ENCODE peak calls at places on chromosomes 5 and 9, in nine cellular contexts. One of them, this sample, is unnamed.

GRCh38 chr5:72013741-72014703 is 93.3 kb upstream of the MAP1B start:
- DNase-seq in GM10248: no peak
- DNase-seq in AG09319: no peak
- DNase-seq in A549: no peak
- DNase-seq in colonic mucosa: no peak
- DNase-seq in mammary epithelial cell: no peak
- DNase-seq in nephron progenitor cell: no peak
- DNase-seq in cardiac muscle cell: peak
- DNase-seq in breast epithelium: no peak
- DNase-seq in this sample: no peak

GRCh38 chr5:110623875-110624274 is 102.6 kb downstream of the TMEM232 start:
- DNase-seq in GM10248: no peak
- DNase-seq in AG09319: no peak
- DNase-seq in mammary epithelial cell: no peak
- DNase-seq in cardiac muscle cell: no peak
- DNase-seq in colonic mucosa: no peak
- DNase-seq in nephron progenitor cell: no peak
- DNase-seq in breast epithelium: no peak
- DNase-seq in A549: no peak
- DNase-seq in this sample: no peak

GRCh38 chr9:24582363-24583126 is 36.8 kb upstream of the IZUMO3 start:
- DNase-seq in AG09319: no peak
- DNase-seq in A549: no peak
- DNase-seq in nephron progenitor cell: no peak
- DNase-seq in cardiac muscle cell: no peak
- DNase-seq in GM10248: no peak
- DNase-seq in colonic mucosa: no peak
- DNase-seq in mammary epithelial cell: peak
- DNase-seq in breast epithelium: no peak
- DNase-seq in this sample: no peak

GRCh38 chr9:104905153-104905901 is 22.6 kb downstream of the ABCA1 start:
- DNase-seq in nephron progenitor cell: no peak
- DNase-seq in breast epithelium: no peak
- DNase-seq in cardiac muscle cell: no peak
- DNase-seq in mammary epithelial cell: no peak
- DNase-seq in colonic mucosa: no peak
- DNase-seq in GM10248: no peak
- DNase-seq in AG09319: no peak
- DNase-seq in A549: no peak
- DNase-seq in this sample: no peak

GRCh38 chr9:93223241-93224180 is 39.6 kb downstream of the WNK2 start:
- DNase-seq in GM10248: no peak
- DNase-seq in breast epithelium: no peak
- DNase-seq in A549: peak
- DNase-seq in nephron progenitor cell: no peak
- DNase-seq in mammary epithelial cell: peak
- DNase-seq in colonic mucosa: peak
- DNase-seq in cardiac muscle cell: no peak
- DNase-seq in AG09319: peak
- DNase-seq in this sample: no peak

GRCh38 chr5:135695656-135696055 is 116.9 kb upstream of the CXCL14 start:
- DNase-seq in nephron progenitor cell: no peak
- DNase-seq in cardiac muscle cell: no peak
- DNase-seq in colonic mucosa: no peak
- DNase-seq in mammary epithelial cell: no peak
- DNase-seq in breast epithelium: no peak
- DNase-seq in AG09319: no peak
- DNase-seq in GM10248: no peak
- DNase-seq in A549: no peak
- DNase-seq in this sample: no peak

GRCh38 chr9:37370968-37371563 is 51.4 kb upstream of the GRHPR start:
- DNase-seq in mammary epithelial cell: no peak
- DNase-seq in cardiac muscle cell: no peak
- DNase-seq in nephron progenitor cell: no peak
- DNase-seq in A549: no peak
- DNase-seq in colonic mucosa: no peak
- DNase-seq in breast epithelium: no peak
- DNase-seq in GM10248: peak
- DNase-seq in AG09319: no peak
- DNase-seq in this sample: no peak

GRCh38 chr5:141223112-141223783 is at the start of gene PCDHB14:
- DNase-seq in A549: no peak
- DNase-seq in GM10248: no peak
- DNase-seq in colonic mucosa: no peak
- DNase-seq in breast epithelium: no peak
- DNase-seq in cardiac muscle cell: peak
- DNase-seq in mammary epithelial cell: peak
- DNase-seq in nephron progenitor cell: no peak
- DNase-seq in AG09319: no peak
- DNase-seq in this sample: peak

GRCh38 chr9:106846847-106847246 is 16.1 kb upstream of the ZNF462 start:
- DNase-seq in breast epithelium: no peak
- DNase-seq in A549: no peak
- DNase-seq in colonic mucosa: no peak
- DNase-seq in AG09319: no peak
- DNase-seq in nephron progenitor cell: no peak
- DNase-seq in mammary epithelial cell: peak
- DNase-seq in GM10248: no peak
- DNase-seq in cardiac muscle cell: no peak
- DNase-seq in this sample: no peak

GRCh38 chr9:137312852-137313325 is 10.8 kb upstream of the NRARP start:
- DNase-seq in AG09319: no peak
- DNase-seq in breast epithelium: peak
- DNase-seq in A549: no peak
- DNase-seq in nephron progenitor cell: no peak
- DNase-seq in GM10248: no peak
- DNase-seq in colonic mucosa: no peak
- DNase-seq in cardiac muscle cell: no peak
- DNase-seq in mammary epithelial cell: no peak
- DNase-seq in this sample: no peak

GRCh38 chr9:135134253-135135028 is 47.0 kb downstream of the OLFM1 start:
- DNase-seq in GM10248: no peak
- DNase-seq in mammary epithelial cell: no peak
- DNase-seq in A549: no peak
- DNase-seq in nephron progenitor cell: peak
- DNase-seq in breast epithelium: no peak
- DNase-seq in AG09319: no peak
- DNase-seq in colonic mucosa: no peak
- DNase-seq in cardiac muscle cell: peak
- DNase-seq in this sample: no peak

GRCh38 chr5:37926732-37927131 is 86.9 kb upstream of the GDNF start:
- DNase-seq in A549: no peak
- DNase-seq in AG09319: no peak
- DNase-seq in nephron progenitor cell: no peak
- DNase-seq in GM10248: no peak
- DNase-seq in colonic mucosa: no peak
- DNase-seq in cardiac muscle cell: no peak
- DNase-seq in mammary epithelial cell: peak
- DNase-seq in breast epithelium: no peak
- DNase-seq in this sample: no peak

GRCh38 chr9:133429641-133430161 is 7.5 kb downstream of the ADAMTS13 start:
- DNase-seq in nephron progenitor cell: peak
- DNase-seq in cardiac muscle cell: peak
- DNase-seq in A549: peak
- DNase-seq in mammary epithelial cell: no peak
- DNase-seq in colonic mucosa: peak
- DNase-seq in AG09319: no peak
- DNase-seq in breast epithelium: no peak
- DNase-seq in GM10248: peak
- DNase-seq in this sample: peak

GRCh38 chr9:87086111-87086510 is 138.8 kb upstream of the GAS1 start:
- DNase-seq in nephron progenitor cell: no peak
- DNase-seq in GM10248: no peak
- DNase-seq in AG09319: no peak
- DNase-seq in mammary epithelial cell: no peak
- DNase-seq in breast epithelium: no peak
- DNase-seq in colonic mucosa: no peak
- DNase-seq in A549: no peak
- DNase-seq in cardiac muscle cell: no peak
- DNase-seq in this sample: no peak

GRCh38 chr5:124596595-124597388 is 149.6 kb downstream of the ZNF608 start:
- DNase-seq in cardiac muscle cell: no peak
- DNase-seq in nephron progenitor cell: no peak
- DNase-seq in AG09319: peak
- DNase-seq in A549: peak
- DNase-seq in mammary epithelial cell: peak
- DNase-seq in GM10248: no peak
- DNase-seq in breast epithelium: no peak
- DNase-seq in colonic mucosa: no peak
- DNase-seq in this sample: no peak

GRCh38 chr5:170721681-170722080 is 61.8 kb upstream of the GABRP start:
- DNase-seq in nephron progenitor cell: no peak
- DNase-seq in mammary epithelial cell: no peak
- DNase-seq in colonic mucosa: no peak
- DNase-seq in A549: no peak
- DNase-seq in breast epithelium: no peak
- DNase-seq in AG09319: no peak
- DNase-seq in GM10248: no peak
- DNase-seq in cardiac muscle cell: no peak
- DNase-seq in this sample: no peak

GRCh38 chr5:170720179-170720578 is 63.3 kb upstream of the GABRP start:
- DNase-seq in breast epithelium: no peak
- DNase-seq in mammary epithelial cell: no peak
- DNase-seq in nephron progenitor cell: no peak
- DNase-seq in cardiac muscle cell: no peak
- DNase-seq in A549: no peak
- DNase-seq in AG09319: no peak
- DNase-seq in GM10248: no peak
- DNase-seq in colonic mucosa: no peak
- DNase-seq in this sample: no peak

GRCh38 chr5:170720984-170721383 is 62.5 kb upstream of the GABRP start:
- DNase-seq in A549: no peak
- DNase-seq in nephron progenitor cell: no peak
- DNase-seq in cardiac muscle cell: no peak
- DNase-seq in colonic mucosa: no peak
- DNase-seq in AG09319: no peak
- DNase-seq in mammary epithelial cell: no peak
- DNase-seq in GM10248: no peak
- DNase-seq in breast epithelium: no peak
- DNase-seq in this sample: no peak

GRCh38 chr5:170719551-170719950 is 64.0 kb upstream of the GABRP start:
- DNase-seq in A549: no peak
- DNase-seq in breast epithelium: no peak
- DNase-seq in mammary epithelial cell: no peak
- DNase-seq in colonic mucosa: no peak
- DNase-seq in GM10248: no peak
- DNase-seq in nephron progenitor cell: no peak
- DNase-seq in cardiac muscle cell: no peak
- DNase-seq in AG09319: no peak
- DNase-seq in this sample: no peak

DNA sequence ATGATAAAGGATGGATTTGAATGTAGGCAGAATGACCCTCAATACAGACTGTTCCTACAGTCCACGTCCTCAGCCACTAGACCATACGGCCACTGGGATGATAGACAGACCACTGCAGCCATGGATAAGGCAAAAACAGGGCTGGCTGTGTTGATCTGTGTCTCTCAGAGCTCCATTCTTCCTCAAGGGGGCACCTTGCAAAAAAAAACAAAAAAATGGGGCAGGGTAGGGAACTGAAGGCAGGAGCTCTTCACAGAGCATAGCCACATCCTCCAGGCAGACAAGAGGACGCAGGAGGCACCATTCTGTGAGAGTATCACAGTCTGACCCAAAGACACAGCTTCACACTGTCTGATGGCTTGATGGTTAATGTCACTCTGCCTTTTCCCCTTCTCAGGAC is 61.2 kb upstream of the GABRP start:
- DNase-seq in breast epithelium: no peak
- DNase-seq in AG09319: no peak
- DNase-seq in mammary epithelial cell: no peak
- DNase-seq in colonic mucosa: no peak
- DNase-seq in cardiac muscle cell: no peak
- DNase-seq in nephron progenitor cell: no peak
- DNase-seq in GM10248: no peak
- DNase-seq in A549: no peak
- DNase-seq in this sample: no peak
- TF ChIP-seq CTCF in breast epithelium: no peak
- TF ChIP-seq CTCF in AG09319: no peak
- TF ChIP-seq CTCF in mammary epithelial cell: no peak
- TF ChIP-seq CTCF in colonic mucosa: no peak
- TF ChIP-seq CTCF in cardiac muscle cell: no peak
- TF ChIP-seq CTCF in nephron progenitor cell: no peak
- TF ChIP-seq CTCF in GM10248: no peak
- TF ChIP-seq CTCF in A549: no peak
- TF ChIP-seq CTCF in this sample: no peak

GRCh38 chr9:108272350-108272899 is 583.4 kb downstream of the ACTL7B start:
- DNase-seq in mammary epithelial cell: peak
- DNase-seq in AG09319: no peak
- DNase-seq in GM10248: peak
- DNase-seq in nephron progenitor cell: peak
- DNase-seq in breast epithelium: no peak
- DNase-seq in colonic mucosa: peak
- DNase-seq in cardiac muscle cell: peak
- DNase-seq in A549: peak
- DNase-seq in this sample: peak
- TF ChIP-seq CTCF in mammary epithelial cell: peak
- TF ChIP-seq CTCF in AG09319: peak
- TF ChIP-seq CTCF in GM10248: no peak
- TF ChIP-seq CTCF in nephron progenitor cell: peak
- TF ChIP-seq CTCF in breast epithelium: no peak
- TF ChIP-seq CTCF in colonic mucosa: peak
- TF ChIP-seq CTCF in cardiac muscle cell: peak
- TF ChIP-seq CTCF in A549: peak
- TF ChIP-seq CTCF in this sample: peak

DNA sequence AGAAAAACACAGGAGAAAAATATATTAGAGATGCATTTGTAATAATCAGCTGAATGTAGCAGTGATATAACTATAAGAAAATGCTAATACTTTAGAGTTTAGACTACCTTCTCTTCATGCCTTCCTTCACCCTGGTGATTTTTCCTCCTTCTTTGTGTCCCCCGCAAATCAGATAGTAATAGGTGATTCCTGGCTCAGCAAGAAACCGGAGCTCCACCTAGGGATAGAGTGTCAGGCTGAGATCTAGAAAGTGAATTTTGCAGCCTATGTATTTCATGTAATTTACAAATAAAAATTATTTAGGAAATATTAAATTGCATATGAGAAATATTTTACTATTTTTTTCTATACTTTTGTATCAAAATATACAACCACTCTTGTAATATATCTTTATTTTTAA is 109.8 kb upstream of the ST8SIA4 start:
- DNase-seq in GM10248: no peak
- DNase-seq in AG09319: no peak
- DNase-seq in colonic mucosa: no peak
- DNase-seq in mammary epithelial cell: no peak
- DNase-seq in breast epithelium: no peak
- DNase-seq in nephron progenitor cell: no peak
- DNase-seq in cardiac muscle cell: no peak
- DNase-seq in A549: no peak
- DNase-seq in this sample: no peak
- TF ChIP-seq CTCF in GM10248: no peak
- TF ChIP-seq CTCF in AG09319: no peak
- TF ChIP-seq CTCF in colonic mucosa: no peak
- TF ChIP-seq CTCF in mammary epithelial cell: peak
- TF ChIP-seq CTCF in breast epithelium: no peak
- TF ChIP-seq CTCF in nephron progenitor cell: no peak
- TF ChIP-seq CTCF in cardiac muscle cell: no peak
- TF ChIP-seq CTCF in A549: no peak
- TF ChIP-seq CTCF in this sample: no peak

DNA sequence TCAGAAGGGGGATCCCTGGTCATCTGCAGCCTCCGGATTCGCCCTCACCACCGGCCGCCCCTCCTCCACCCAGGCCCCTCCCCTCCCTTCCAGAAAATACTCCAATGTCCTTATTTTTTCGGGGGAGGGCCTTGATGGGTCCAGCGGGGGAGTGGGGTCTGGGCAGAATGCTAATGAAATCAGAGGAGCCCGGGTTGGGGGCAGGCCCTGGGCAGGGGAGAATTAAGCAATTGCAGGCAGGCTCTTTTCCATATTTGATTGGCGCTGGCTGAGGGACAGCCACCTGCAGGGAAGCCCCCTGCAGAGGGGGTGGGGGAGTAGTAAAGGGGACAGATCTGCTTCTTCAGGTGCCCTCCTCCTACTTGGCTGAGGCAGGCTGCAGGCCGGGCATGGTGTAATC is 21.3 kb downstream of the PRRX2 start:
- DNase-seq in cardiac muscle cell: no peak
- DNase-seq in mammary epithelial cell: no peak
- DNase-seq in AG09319: no peak
- DNase-seq in GM10248: no peak
- DNase-seq in A549: no peak
- DNase-seq in colonic mucosa: no peak
- DNase-seq in breast epithelium: no peak
- DNase-seq in nephron progenitor cell: no peak
- DNase-seq in this sample: no peak
- TF ChIP-seq CTCF in cardiac muscle cell: no peak
- TF ChIP-seq CTCF in mammary epithelial cell: no peak
- TF ChIP-seq CTCF in AG09319: no peak
- TF ChIP-seq CTCF in GM10248: no peak
- TF ChIP-seq CTCF in A549: no peak
- TF ChIP-seq CTCF in colonic mucosa: no peak
- TF ChIP-seq CTCF in breast epithelium: no peak
- TF ChIP-seq CTCF in nephron progenitor cell: no peak
- TF ChIP-seq CTCF in this sample: no peak

This sample was measured in endothelial cell.